ENCODE peak calls at places on chromosomes 7 and 10, in six cellular contexts. H, K, S, V, Q and A are unnamed samples.

GRCh38 chr10:115093286-115093775 is at the start of gene ATRNL1:
- DNase-seq in Q (peak), V (no peak), S (no peak), H (no peak), K (no peak), A (peak)

GRCh38 chr7:76233538-76234281 is 32.0 kb downstream of the SRRM3 start:
- DNase-seq in K (no peak), Q (no peak), S (no peak), H (no peak), V (no peak), A (no peak)

GRCh38 chr7:36044096-36044892 is 108.8 kb upstream of the EEPD1 start:
- DNase-seq in S (no peak), H (no peak), V (no peak), Q (no peak), K (no peak), A (no peak)

GRCh38 chr7:114979388-114979787 is 57.5 kb downstream of the MDFIC start:
- DNase-seq in V (no peak), S (no peak), K (no peak), Q (peak), H (peak), A (no peak)

GRCh38 chr7:55964802-55965470 is 551 bp downstream of the NIPSNAP2 start:
- DNase-seq in Q (peak), K (no peak), H (peak), V (no peak), S (peak), A (peak)

GRCh38 chr7:123552641-123553040 is 5.0 kb downstream of the NDUFA5 start:
- DNase-seq in K (no peak), S (no peak), Q (no peak), V (no peak), H (no peak), A (no peak)

GRCh38 chr10:107025676-107026075 is 138.8 kb downstream of the SORCS1 start:
- DNase-seq in V (no peak), S (no peak), Q (no peak), K (no peak), H (no peak), A (no peak)

GRCh38 chr10:124450010-124450782 is at the start of gene NKX1-2:
- DNase-seq in S (no peak), V (no peak), Q (no peak), H (no peak), K (no peak), A (no peak)

GRCh38 chr10:110151467-110151866 is 55.9 kb upstream of the MXI1 start:
- DNase-seq in S (no peak), H (peak), Q (no peak), K (no peak), V (no peak), A (no peak)

GRCh38 chr7:83996879-83997278 is 197.7 kb downstream of the SEMA3A start:
- DNase-seq in V (no peak), H (no peak), Q (no peak), K (no peak), S (no peak), A (no peak)

GRCh38 chr10:121188005-121188404 is 336.8 kb downstream of the WDR11 start:
- DNase-seq in H (no peak), V (no peak), K (no peak), Q (no peak), S (no peak), A (no peak)

GRCh38 chr7:132275384-132275783 is 300.9 kb downstream of the PLXNA4 start:
- DNase-seq in V (no peak), H (no peak), Q (no peak), S (no peak), K (no peak), A (no peak)

DNA sequence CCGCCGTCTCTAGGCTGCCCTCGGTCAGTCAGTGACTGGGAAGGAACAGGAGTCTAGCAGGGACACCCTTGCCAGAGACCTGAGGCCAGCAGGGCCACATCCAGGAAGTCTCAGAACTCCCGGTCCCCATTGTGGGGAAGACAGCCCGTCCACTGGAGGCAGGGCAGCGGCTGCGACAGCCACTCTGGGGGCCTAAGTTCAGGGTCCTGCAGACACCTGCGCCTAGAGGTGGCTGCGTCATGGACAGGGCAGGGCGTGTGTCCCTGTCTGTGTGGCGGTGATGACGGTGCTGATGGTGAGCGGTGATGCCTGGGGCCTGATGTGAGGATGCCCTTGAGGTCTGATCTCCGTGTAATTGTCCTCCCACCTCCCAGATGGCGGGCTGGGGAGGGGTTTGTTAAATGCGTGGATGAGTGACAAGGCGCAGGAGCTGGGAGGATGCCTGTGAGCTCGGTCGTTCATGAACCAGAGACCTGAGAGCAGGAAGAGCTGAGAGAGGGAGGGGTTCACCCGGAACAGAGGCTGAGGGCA is 537.9 kb upstream of the FOXK1 start:
- DNase-seq in Q (no peak), H (no peak), S (no peak), K (no peak), V (no peak), A (peak)
- H3K4me3 ChIP-seq in Q (peak), H (peak), S (no peak), K (no peak), V (no peak), A (no peak)

GRCh38 chr10:29535012-29535777 is 99.6 kb downstream of the SVIL start:
- DNase-seq in S (peak), Q (peak), H (peak), K (no peak), V (peak), A (no peak)
- TF ChIP-seq POLR2AphosphoS5 in S (no peak), Q (no peak), H (no peak), K (no peak), V (no peak), A (no peak)

DNA sequence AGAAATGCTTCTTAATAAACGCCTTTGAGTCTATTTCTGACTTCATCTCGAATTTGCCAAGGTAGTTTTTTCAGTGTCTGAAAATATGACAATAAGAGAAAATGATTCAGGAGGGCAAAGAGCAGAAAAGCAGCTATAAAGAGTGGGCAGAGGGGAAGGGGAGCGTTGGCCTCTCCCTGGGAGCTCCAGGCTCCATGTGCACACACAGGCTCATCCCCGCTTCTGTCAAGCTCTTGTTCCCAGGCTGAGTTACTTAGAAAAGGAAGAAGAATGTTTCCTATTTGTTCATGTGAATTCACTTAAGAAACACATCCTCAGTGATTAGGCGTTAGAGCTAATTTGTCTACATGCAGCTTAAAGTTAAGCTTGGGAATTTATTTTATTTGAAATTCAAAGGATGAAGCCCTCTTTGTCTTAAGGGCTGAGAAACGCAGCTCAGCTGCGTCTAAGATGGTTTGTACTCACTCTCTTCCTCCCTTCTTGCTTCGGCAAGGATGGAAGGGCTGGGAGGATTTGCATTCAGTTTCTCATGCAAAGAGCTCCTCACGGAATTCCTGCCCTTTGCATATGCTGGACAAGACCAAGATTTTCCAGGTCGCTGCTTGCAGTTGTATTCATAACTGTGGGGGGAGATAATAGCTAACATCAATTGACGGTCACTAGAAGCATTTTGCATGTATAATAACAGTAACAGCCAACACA is 29.0 kb upstream of the ATXN7L1 start:
- DNase-seq in K (peak), H (no peak), Q (no peak), V (no peak), S (no peak), A (no peak)
- H3K4me3 ChIP-seq in K (peak), H (no peak), Q (no peak), V (no peak), S (no peak), A (no peak)

GRCh38 chr7:154928136-154929005 is 74.6 kb downstream of the PAXIP1 start:
- DNase-seq in S (peak), H (peak), V (peak), Q (no peak), K (no peak), A (peak)
- TF ChIP-seq POLR2AphosphoS5 in S (peak), H (peak), V (no peak), Q (no peak), K (no peak), A (no peak)

GRCh38 chr7:148696787-148697186 is 1.9 kb upstream of the CUL1 start:
- DNase-seq in H (no peak), Q (no peak), K (no peak), V (no peak), S (no peak), A (no peak)

GRCh38 chr7:148698397-148699023 is at the start of gene CUL1:
- DNase-seq in S (peak), H (peak), Q (peak), K (peak), V (no peak), A (peak)

GRCh38 chr7:148697950-148698396 is 730 bp upstream of the CUL1 start:
- DNase-seq in Q (peak), V (no peak), K (no peak), H (no peak), S (no peak), A (no peak)

GRCh38 chr7:148695953-148696352 is 2.8 kb upstream of the CUL1 start:
- DNase-seq in H (no peak), V (no peak), K (no peak), S (no peak), Q (no peak), A (no peak)

GRCh38 chr7:148697256-148697841 is 1.4 kb upstream of the CUL1 start:
- DNase-seq in S (no peak), K (no peak), V (no peak), Q (peak), H (no peak), A (no peak)
- H3K4me3 ChIP-seq in S (peak), K (peak), V (peak), Q (peak), H (peak), A (peak)

GRCh38 chr7:74228951-74229900 is 19.4 kb downstream of the LAT2 start:
- DNase-seq in Q (no peak), V (no peak), H (no peak), S (no peak), K (no peak), A (no peak)

GRCh38 chr7:74224511-74224832 is 14.7 kb downstream of the LAT2 start:
- DNase-seq in K (no peak), H (no peak), Q (no peak), S (no peak), V (no peak), A (no peak)

GRCh38 chr7:74225400-74225799 is 15.6 kb downstream of the LAT2 start:
- DNase-seq in K (no peak), H (no peak), S (no peak), V (no peak), Q (no peak), A (no peak)

GRCh38 chr7:74223711-74224510 is 14.1 kb downstream of the LAT2 start:
- DNase-seq in Q (no peak), S (no peak), V (no peak), H (no peak), K (no peak), A (no peak)

GRCh38 chr7:74226633-74227032 is 16.8 kb downstream of the LAT2 start:
- DNase-seq in Q (no peak), H (no peak), V (no peak), K (no peak), S (no peak), A (peak)
- TF ChIP-seq POLR2AphosphoS5 in Q (no peak), H (no peak), V (no peak), K (no peak), S (no peak), A (no peak)

GRCh38 chr7:130941322-130942210 is 207.6 kb upstream of the KLF14 start:
- DNase-seq in H (peak), S (peak), K (no peak), V (peak), Q (no peak), A (peak)

GRCh38 chr7:130940907-130941306 is 206.9 kb upstream of the KLF14 start:
- DNase-seq in H (no peak), Q (no peak), V (peak), S (no peak), K (no peak), A (peak)

GRCh38 chr7:130938661-130939060 is 204.7 kb upstream of the KLF14 start:
- DNase-seq in S (no peak), Q (no peak), V (no peak), H (no peak), K (no peak), A (no peak)

GRCh38 chr7:130939285-130940095 is 205.5 kb upstream of the KLF14 start:
- DNase-seq in H (no peak), S (no peak), V (no peak), Q (no peak), K (no peak), A (no peak)

GRCh38 chr7:130940326-130940725 is 206.3 kb upstream of the KLF14 start:
- DNase-seq in K (no peak), Q (no peak), S (no peak), V (no peak), H (no peak), A (no peak)
- H3K4me3 ChIP-seq in K (no peak), Q (no peak), S (peak), V (peak), H (peak), A (peak)

DNA sequence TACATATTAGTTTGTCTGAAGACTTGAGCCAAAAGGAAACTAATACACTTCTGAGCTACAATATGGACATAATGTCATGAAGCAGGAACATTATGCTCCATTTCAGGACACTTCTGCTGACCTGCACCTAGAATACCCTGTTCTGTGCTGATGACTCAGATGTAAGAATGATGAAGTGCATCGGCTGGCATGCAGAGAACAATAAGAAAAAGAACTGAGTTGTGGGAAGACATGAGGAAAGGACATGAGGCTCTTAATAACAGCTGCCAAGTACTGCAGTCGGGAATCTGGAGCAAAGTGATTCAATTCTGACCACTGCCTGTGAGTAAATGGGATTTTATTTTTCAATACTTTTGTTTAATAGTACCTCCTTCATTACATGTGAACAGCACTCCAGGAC is 192.9 kb upstream of the VSTM2A start:
- DNase-seq in Q (no peak), K (no peak), S (no peak), V (no peak), H (no peak), A (no peak)
- TF ChIP-seq POLR2AphosphoS5 in Q (no peak), K (no peak), S (no peak), V (no peak), H (no peak), A (no peak)

DNA sequence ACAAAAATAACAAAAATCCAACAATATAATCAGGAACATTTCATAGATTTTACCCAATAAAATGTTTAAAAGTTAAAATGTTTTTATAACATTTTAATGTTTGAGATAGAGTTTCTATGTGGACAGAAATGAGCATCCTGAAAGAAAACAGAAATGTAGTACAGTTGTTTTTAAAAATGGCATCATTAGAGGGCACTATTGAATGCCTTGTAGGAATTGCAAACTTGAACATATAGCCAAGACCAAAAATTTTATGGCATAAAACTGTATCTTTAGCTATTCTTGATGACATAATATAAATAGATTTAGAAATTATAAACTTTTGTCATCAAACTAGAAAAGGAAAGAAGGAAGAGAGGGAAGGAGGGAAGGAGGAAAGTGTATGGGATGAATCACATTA is 1372.7 kb downstream of the GATA3 start:
- DNase-seq in S (no peak), H (no peak), Q (no peak), V (no peak), K (no peak), A (no peak)
- H3K4me3 ChIP-seq in S (no peak), H (no peak), Q (no peak), V (no peak), K (no peak), A (no peak)

GRCh38 chr7:88289505-88290129 is 17.1 kb downstream of the STEAP4 start:
- DNase-seq in Q (no peak), K (no peak), H (no peak), S (no peak), V (no peak), A (no peak)

GRCh38 chr7:88293866-88294265 is 12.8 kb downstream of the STEAP4 start:
- DNase-seq in K (no peak), V (no peak), Q (no peak), S (no peak), H (no peak), A (no peak)

GRCh38 chr7:88291401-88292173 is 15.1 kb downstream of the STEAP4 start:
- DNase-seq in Q (no peak), S (no peak), H (no peak), V (no peak), K (no peak), A (no peak)
- TF ChIP-seq POLR2AphosphoS5 in Q (no peak), S (no peak), H (no peak), V (no peak), K (no peak), A (no peak)